ENCODE peak calls at places on chromosomes 16 and 17, in four cellular contexts. One of them, this sample, is unnamed.

GRCh38 chr16:1514507-1514906 is 19.0 kb upstream of the TMEM204 start:
- DNase-seq in left ventricle myocardium superior: no peak
- DNase-seq in activated CD4-positive, alpha-beta T cell treated with anti-CD3 and anti-CD28 coated beads for 48 hours: no peak
- DNase-seq in lower leg skin: no peak
- DNase-seq in this sample: no peak

GRCh38 chr16:64715624-64716023 is 406.2 kb downstream of the CDH11 start:
- DNase-seq in left ventricle myocardium superior: no peak
- DNase-seq in activated CD4-positive, alpha-beta T cell treated with anti-CD3 and anti-CD28 coated beads for 48 hours: no peak
- DNase-seq in lower leg skin: no peak
- DNase-seq in this sample: no peak

GRCh38 chr17:31425646-31426045 is 34.2 kb downstream of the RAB11FIP4 start:
- DNase-seq in left ventricle myocardium superior: peak
- DNase-seq in activated CD4-positive, alpha-beta T cell treated with anti-CD3 and anti-CD28 coated beads for 48 hours: no peak
- DNase-seq in lower leg skin: no peak
- DNase-seq in this sample: no peak

GRCh38 chr17:3039748-3040147 is 23.7 kb downstream of the OR1D5 start:
- DNase-seq in left ventricle myocardium superior: no peak
- DNase-seq in activated CD4-positive, alpha-beta T cell treated with anti-CD3 and anti-CD28 coated beads for 48 hours: no peak
- DNase-seq in lower leg skin: no peak
- DNase-seq in this sample: no peak

GRCh38 chr17:66373944-66374817 is 71.8 kb downstream of the PRKCA start:
- DNase-seq in left ventricle myocardium superior: peak
- DNase-seq in activated CD4-positive, alpha-beta T cell treated with anti-CD3 and anti-CD28 coated beads for 48 hours: peak
- DNase-seq in lower leg skin: no peak
- DNase-seq in this sample: peak

GRCh38 chr17:51827140-51827539 is 331.4 kb downstream of the CA10 start:
- DNase-seq in left ventricle myocardium superior: no peak
- DNase-seq in activated CD4-positive, alpha-beta T cell treated with anti-CD3 and anti-CD28 coated beads for 48 hours: no peak
- DNase-seq in lower leg skin: no peak
- DNase-seq in this sample: no peak

GRCh38 chr16:12340151-12340733 is 363.7 kb downstream of the SNX29 start:
- DNase-seq in left ventricle myocardium superior: no peak
- DNase-seq in activated CD4-positive, alpha-beta T cell treated with anti-CD3 and anti-CD28 coated beads for 48 hours: peak
- DNase-seq in lower leg skin: no peak
- DNase-seq in this sample: no peak

GRCh38 chr17:46010597-46011186 is 11.6 kb downstream of the STH start:
- DNase-seq in left ventricle myocardium superior: no peak
- DNase-seq in activated CD4-positive, alpha-beta T cell treated with anti-CD3 and anti-CD28 coated beads for 48 hours: no peak
- DNase-seq in lower leg skin: no peak
- DNase-seq in this sample: no peak

GRCh38 chr17:12973496-12974318 is 44.1 kb downstream of the ELAC2 start:
- DNase-seq in left ventricle myocardium superior: peak
- DNase-seq in activated CD4-positive, alpha-beta T cell treated with anti-CD3 and anti-CD28 coated beads for 48 hours: no peak
- DNase-seq in lower leg skin: no peak
- DNase-seq in this sample: no peak

This sample was measured in left cardiac atrium.